ENCODE peak calls at places on chromosomes 13 and 19, in four cellular contexts. P is HepG2, H is K562, M is GM12878. A is an unnamed sample.

GRCh38 chr13:91277013-91277676 is 70.3 kb upstream of the MIR17HG start:
- DNase-seq in P (no peak), H (no peak), M (no peak), A (no peak)

GRCh38 chr13:94987081-94987480 is 274.7 kb upstream of the SOX21 start:
- DNase-seq in P (no peak), H (no peak), M (no peak), A (no peak)

GRCh38 chr13:95641961-95642621 is 2.4 kb downstream of the DZIP1 start:
- DNase-seq in P (peak), H (no peak), M (no peak), A (no peak)

GRCh38 chr19:8468761-8469458 is 24.1 kb downstream of the HNRNPM start:
- DNase-seq in P (no peak), H (no peak), M (no peak), A (no peak)

GRCh38 chr13:113404723-113405471 is 41.0 kb upstream of the GRTP1 start:
- DNase-seq in P (no peak), H (no peak), M (no peak), A (no peak)

GRCh38 chr13:30869491-30869890 is 36.6 kb upstream of the MEDAG start:
- DNase-seq in P (no peak), H (no peak), M (no peak), A (no peak)

GRCh38 chr19:920051-920857 is 3.1 kb downstream of the KISS1R start:
- DNase-seq in P (no peak), H (no peak), M (no peak), A (no peak)

GRCh38 chr19:46009530-46010510 is 13.0 kb downstream of the PGLYRP1 start:
- DNase-seq in P (peak), H (peak), M (no peak), A (peak)

GRCh38 chr19:31519216-31519615 is 170.0 kb upstream of the TSHZ3 start:
- DNase-seq in P (no peak), H (no peak), M (no peak), A (no peak)

GRCh38 chr19:7494416-7495098 is 5.7 kb upstream of the PEX11G start:
- DNase-seq in P (peak), H (peak), M (no peak), A (no peak)

GRCh38 chr13:29174093-29174492 is 354.0 kb downstream of the MTUS2 start:
- DNase-seq in P (no peak), H (no peak), M (no peak), A (no peak)

GRCh38 chr13:111202745-111203144 is 87.6 kb downstream of the ARHGEF7 start:
- DNase-seq in P (no peak), H (peak), M (no peak), A (peak)

GRCh38 chr13:49622174-49622946 is 5.9 kb upstream of the ARL11 start:
- DNase-seq in P (peak), H (no peak), M (no peak), A (no peak)

GRCh38 chr19:44260343-44260681 is 626 bp downstream of the ZNF233 start:
- DNase-seq in P (no peak), H (no peak), M (no peak), A (no peak)

GRCh38 chr19:16216744-16217670 is 19.3 kb downstream of the AP1M1 start:
- DNase-seq in P (no peak), H (no peak), M (no peak), A (no peak)

GRCh38 chr19:47377208-47377701 is 28.1 kb downstream of the DHX34 start:
- DNase-seq in P (no peak), H (no peak), M (no peak), A (no peak)

GRCh38 chr13:39767791-39768564 is 112.5 kb downstream of the COG6 start:
- DNase-seq in P (no peak), H (no peak), M (no peak), A (no peak)

GRCh38 chr19:22526661-22527272 is 104.6 kb upstream of the ZNF98 start:
- DNase-seq in P (no peak), H (no peak), M (no peak), A (no peak)

GRCh38 chr19:4474504-4475136 is 2.5 kb downstream of the HDGFL2 start:
- DNase-seq in P (no peak), H (peak), M (no peak), A (peak)

GRCh38 chr19:50204081-50204428 is 633 bp downstream of the MYH14 start:
- DNase-seq in P (no peak), H (no peak), M (no peak), A (no peak)

GRCh38 chr13:102846261-102847015 is 606 bp downstream of the ERCC5 start:
- DNase-seq in P (peak), H (no peak), M (no peak), A (peak)

GRCh38 chr13:94914829-94915228 is 202.5 kb upstream of the SOX21 start:
- DNase-seq in P (no peak), H (no peak), M (no peak), A (no peak)

GRCh38 chr19:14769201-14769600 is 9.2 kb downstream of the ADGRE2 start:
- DNase-seq in P (no peak), H (no peak), M (no peak), A (no peak)

GRCh38 chr13:105202384-105202783 is 1333.1 kb downstream of the EFNB2 start:
- DNase-seq in P (no peak), H (no peak), M (no peak), A (peak)

GRCh38 chr13:20991741-20992520 is 69.5 kb downstream of the LATS2 start:
- DNase-seq in P (no peak), H (no peak), M (no peak), A (no peak)

GRCh38 chr19:1076951-1077350 is 10.0 kb downstream of the ARHGAP45 start:
- DNase-seq in P (no peak), H (no peak), M (peak), A (no peak)

GRCh38 chr19:416416-416815 is 7.5 kb upstream of the C2CD4C start:
- DNase-seq in P (no peak), H (no peak), M (no peak), A (no peak)

GRCh38 chr19:17944301-17944700 is 11.5 kb downstream of the CCDC124 start:
- DNase-seq in P (no peak), H (no peak), M (no peak), A (no peak)

GRCh38 chr13:99352351-99353271 is 45.4 kb upstream of the GPR183 start:
- DNase-seq in P (no peak), H (no peak), M (no peak), A (no peak)

DNA sequence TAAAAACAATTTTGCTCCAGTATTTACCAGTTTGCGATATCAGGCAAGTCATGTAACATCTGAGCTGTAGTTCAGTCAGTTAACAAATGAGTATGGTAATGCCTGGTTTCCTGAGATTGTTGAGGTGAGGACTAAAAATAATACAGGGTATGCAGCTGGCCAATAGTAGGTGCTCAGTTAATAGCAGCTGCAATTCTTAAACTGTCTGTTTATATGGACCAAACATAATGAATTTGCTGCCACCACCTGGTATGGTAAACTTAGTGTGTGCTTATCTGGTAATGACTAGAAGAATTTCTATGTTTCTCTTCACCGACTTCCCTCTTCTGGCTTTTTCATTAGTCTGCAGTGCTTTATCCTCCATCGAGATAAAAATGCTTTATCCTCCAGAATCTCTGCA is 9.1 kb downstream of the ZMYM2 start:
- DNase-seq in P (no peak), H (no peak), M (no peak), A (no peak)
- TF ChIP-seq POLR2AphosphoS2 in P (no peak), H (no peak), M (no peak), A (no peak)

DNA sequence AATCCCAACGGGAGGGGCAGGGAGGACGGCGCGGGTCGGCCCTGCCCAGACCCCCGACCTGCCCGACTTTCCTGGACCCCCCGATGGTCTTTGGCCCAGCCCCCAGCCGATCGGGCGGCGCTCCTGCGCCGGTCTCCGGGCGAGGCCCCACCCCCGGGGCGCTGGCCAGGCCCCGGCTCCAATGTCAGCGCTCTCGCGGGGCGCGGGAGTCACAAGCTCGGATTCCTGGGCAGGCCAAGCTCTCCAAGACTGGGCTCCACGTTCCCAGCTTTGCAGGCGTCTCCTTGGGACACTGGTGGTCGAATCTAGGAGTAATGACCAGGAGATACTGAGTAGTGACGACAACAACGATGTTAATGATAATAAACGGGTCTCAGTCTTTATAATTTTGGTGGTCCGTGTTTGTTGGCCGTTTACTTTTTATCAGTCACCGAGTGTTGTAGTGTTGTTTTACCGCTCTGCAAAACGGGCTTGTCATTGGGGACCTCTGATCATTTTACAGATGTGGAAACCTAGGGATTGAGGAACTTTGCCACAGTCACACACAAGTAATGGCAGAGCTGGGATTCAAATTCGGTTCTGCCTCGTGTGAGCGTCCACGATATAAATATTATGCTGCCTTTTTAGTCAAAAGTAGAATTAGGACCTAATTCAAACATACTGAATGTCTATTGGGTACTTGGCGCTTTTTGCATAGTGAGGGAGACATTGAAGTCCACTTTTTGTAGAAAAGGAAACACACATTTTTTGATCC is 607 bp downstream of the RAD23A start:
- DNase-seq in P (peak), H (peak), M (no peak), A (peak)
- TF ChIP-seq JUNB in P (peak), H (no peak), M (no peak), A (no peak)

GRCh38 chr19:10206226-10206873 is 11.6 kb upstream of the DNMT1 start:
- DNase-seq in P (peak), H (no peak), M (no peak), A (no peak)
- TF ChIP-seq ESRRA in P (no peak), H (no peak), M (no peak), A (no peak)

GRCh38 chr19:35262101-35262761 is 6.5 kb upstream of the USF2 start:
- DNase-seq in P (no peak), H (no peak), M (no peak), A (no peak)

GRCh38 chr19:35266904-35267817 is 1.6 kb upstream of the USF2 start:
- DNase-seq in P (no peak), H (peak), M (no peak), A (peak)

GRCh38 chr19:35265126-35265995 is 3.4 kb upstream of the USF2 start:
- DNase-seq in P (no peak), H (no peak), M (no peak), A (no peak)

GRCh38 chr19:35266149-35266903 is 2.4 kb upstream of the USF2 start:
- DNase-seq in P (no peak), H (no peak), M (no peak), A (no peak)

GRCh38 chr19:35264281-35265125 is 4.3 kb upstream of the USF2 start:
- DNase-seq in P (no peak), H (no peak), M (no peak), A (no peak)
- TF ChIP-seq POLR2AphosphoS2 in P (no peak), H (no peak), M (no peak), A (no peak)

GRCh38 chr13:35598233-35598632 is 121.7 kb upstream of the MAB21L1 start:
- DNase-seq in P (no peak), H (no peak), M (no peak), A (no peak)
- TF ChIP-seq JUNB in P (no peak), H (no peak), M (no peak), A (no peak)

DNA sequence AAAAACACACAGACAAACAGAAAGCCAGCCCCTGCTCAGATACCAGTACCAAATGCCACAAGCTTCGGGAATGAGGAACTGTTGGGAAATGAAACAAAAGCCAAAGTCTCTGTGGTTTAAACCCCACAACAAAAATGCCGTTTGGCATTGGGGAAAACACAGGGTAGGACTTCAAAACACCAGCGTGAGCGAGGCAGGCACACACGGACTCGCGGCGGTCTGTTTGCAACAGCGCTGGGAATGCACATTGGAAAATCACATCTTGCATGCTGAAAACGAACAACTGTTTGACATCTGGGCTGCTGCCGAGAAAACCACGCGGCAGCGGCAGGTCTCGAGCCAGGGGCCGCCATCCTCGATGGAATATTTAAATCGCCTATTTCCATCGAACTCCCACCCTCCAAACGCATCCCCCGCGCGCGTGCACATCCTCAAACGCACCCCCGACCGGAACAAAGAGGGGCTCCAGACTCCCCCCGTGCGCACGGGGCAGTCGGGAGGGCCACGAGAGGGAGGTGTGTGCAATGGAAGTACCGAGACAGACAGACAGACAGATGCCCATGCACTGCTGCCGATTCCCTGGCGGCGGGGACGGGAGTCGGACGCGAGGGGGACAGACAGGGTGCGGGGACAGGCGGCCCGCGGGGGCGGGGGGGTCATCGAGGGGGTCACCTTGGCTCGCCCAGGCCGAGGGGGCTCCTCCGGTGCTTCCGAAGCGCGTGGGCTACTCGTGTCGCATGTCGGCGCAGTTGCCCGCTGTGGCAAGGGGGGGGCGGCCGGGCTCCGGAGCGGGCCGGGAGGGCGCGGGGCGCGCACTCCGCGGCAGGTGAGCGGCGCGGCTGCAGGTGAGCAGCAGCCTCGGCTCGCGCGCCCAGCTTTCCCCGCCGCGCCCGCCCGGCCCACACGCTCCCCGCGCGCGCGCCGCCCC is at the start of gene GPR12:
- DNase-seq in P (no peak), H (no peak), M (no peak), A (no peak)
- TF ChIP-seq ESRRA in P (no peak), H (no peak), M (no peak), A (no peak)

DNA sequence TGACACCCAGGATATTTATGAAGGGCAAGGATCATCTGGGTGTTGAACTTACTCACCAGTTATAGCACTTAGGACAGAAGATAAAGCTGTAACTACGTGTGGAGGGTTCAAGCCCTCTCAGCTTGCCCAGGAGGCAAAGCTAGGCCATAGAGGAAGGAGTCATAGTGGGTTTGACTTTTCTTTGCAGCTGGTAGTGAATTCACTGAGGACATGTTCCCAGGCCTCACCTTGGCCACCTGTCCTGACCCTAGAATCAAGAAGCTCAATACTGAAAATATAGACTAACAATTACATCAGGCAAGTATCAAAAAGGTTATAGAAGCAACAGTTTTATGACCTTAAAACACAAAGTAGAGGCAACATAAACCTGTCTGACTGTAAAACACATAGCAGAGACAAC is 1207.7 kb downstream of the SLITRK1 start:
- DNase-seq in P (no peak), H (no peak), M (no peak), A (no peak)
- TF ChIP-seq POLR2AphosphoS2 in P (no peak), H (no peak), M (no peak), A (no peak)